ENCODE peak calls at places on chromosomes 3 and 15, in five cellular contexts. X is cardiac septum; H is epithelial cell of proximal tubule; R is NCI-H2171; E is activated naive CD4-positive, alpha-beta T cell. F is an unnamed sample.

GRCh38 chr3:157354722-157355121 is 81.9 kb upstream of the PTX3 start:
- DNase-seq in X (no peak), H (no peak), R (no peak), E (no peak), F (no peak)

GRCh38 chr3:160812304-160812703 is 56.3 kb downstream of the PPM1L start:
- DNase-seq in X (no peak), H (no peak), R (no peak), E (no peak), F (no peak)

GRCh38 chr3:118705827-118706226 is 328.8 kb downstream of the IGSF11 start:
- DNase-seq in X (no peak), H (no peak), R (no peak), E (no peak), F (no peak)

GRCh38 chr15:84872009-84872900 is 12.2 kb upstream of the SLC28A1 start:
- DNase-seq in X (no peak), H (no peak), R (no peak), E (no peak), F (no peak)

GRCh38 chr3:142244056-142244455 is 18.7 kb upstream of the GK5 start:
- DNase-seq in X (no peak), H (no peak), R (peak; percentile 66), E (no peak), F (no peak)

GRCh38 chr15:99436472-99437314 is 129.1 kb upstream of the MEF2A start:
- DNase-seq in X (peak; percentile 67), H (no peak), R (no peak), E (no peak), F (no peak)

GRCh38 chr15:67063689-67064606 is 1.5 kb upstream of the SMAD3 start:
- DNase-seq in X (no peak), H (peak; percentile 83), R (no peak), E (no peak), F (no peak)

GRCh38 chr15:100602822-100603393 is 519 bp downstream of the ASB7 start:
- DNase-seq in X (peak; percentile 81), H (no peak), R (no peak), E (no peak), F (no peak)

GRCh38 chr3:112486811-112487505 is 12.3 kb downstream of the BTLA start:
- DNase-seq in X (no peak), H (no peak), R (no peak), E (no peak), F (no peak)

GRCh38 chr15:66761723-66762595 is 59.9 kb downstream of the SMAD6 start:
- DNase-seq in X (no peak), H (no peak), R (no peak), E (no peak), F (no peak)

GRCh38 chr15:95953032-95953431 is 377.5 kb upstream of the NR2F2 start:
- DNase-seq in X (no peak), H (no peak), R (no peak), E (no peak), F (no peak)

GRCh38 chr3:138890555-138891187 is 55.9 kb upstream of the PIK3CB start:
- DNase-seq in X (no peak), H (no peak), R (no peak), E (no peak), F (no peak)

GRCh38 chr3:124999897-125000296 is 55.9 kb downstream of the HEG1 start:
- DNase-seq in X (no peak), H (no peak), R (no peak), E (no peak), F (no peak)

GRCh38 chr15:69153067-69153466 is 7.4 kb upstream of the GLCE start:
- DNase-seq in X (no peak), H (no peak), R (no peak), E (no peak), F (no peak)

GRCh38 chr15:60004019-60004845 is at the start of gene FOXB1:
- DNase-seq in X (no peak), H (no peak), R (no peak), E (peak; percentile 16), F (no peak)

GRCh38 chr3:178787960-178788359 is 251.7 kb downstream of the KCNMB2 start:
- DNase-seq in X (no peak), H (no peak), R (no peak), E (no peak), F (no peak)

GRCh38 chr15:69465253-69465652 is 12.6 kb downstream of the RPLP1 start:
- DNase-seq in X (no peak), H (no peak), R (no peak), E (no peak), F (no peak)

GRCh38 chr3:156483961-156484787 is 70.7 kb downstream of the SSR3 start:
- DNase-seq in X (no peak), H (peak; percentile 20), R (peak; percentile 20), E (no peak), F (peak; percentile 88)

GRCh38 chr3:190142041-190142440 is 21.3 kb upstream of the P3H2 start:
- DNase-seq in X (no peak), H (no peak), R (no peak), E (no peak), F (no peak)

GRCh38 chr3:189262746-189263145 is 91.0 kb downstream of the TPRG1 start:
- DNase-seq in X (no peak), H (no peak), R (peak; percentile 79), E (no peak), F (peak; percentile 39)

GRCh38 chr3:197690754-197691153 is 46.0 kb downstream of the RUBCN start:
- DNase-seq in X (no peak), H (no peak), R (no peak), E (no peak), F (no peak)

GRCh38 chr3:97932387-97932801 is 39.8 kb downstream of the RIOX2 start:
- DNase-seq in X (no peak), H (no peak), R (no peak), E (no peak), F (no peak)

GRCh38 chr3:117842086-117842485 is 1132.5 kb downstream of the TUSC7 start:
- DNase-seq in X (no peak), H (no peak), R (no peak), E (no peak), F (no peak)

GRCh38 chr3:70273492-70273891 is 38.9 kb downstream of the MDFIC2 start:
- DNase-seq in X (no peak), H (no peak), R (no peak), E (no peak), F (no peak)

GRCh38 chr15:64637412-64637811 is 138.0 kb downstream of the RBPMS2 start:
- DNase-seq in X (no peak), H (no peak), R (no peak), E (no peak), F (no peak)